ENCODE peak calls at places on chromosomes 3 and 15, in four cellular contexts. F is H1, T is HepG2, W is A549. L is an unnamed sample.

GRCh38 chr15:52069559-52069958 is 43.0 kb downstream of the BCL2L10 start:
- DNase-seq in F (no peak), T (peak), W (no peak), L (no peak)

GRCh38 chr3:155233213-155233612 is 60.3 kb downstream of the STRIT1 start:
- DNase-seq in W (no peak), T (no peak), F (no peak), L (no peak)

GRCh38 chr3:127607675-127608361 is 9.6 kb downstream of the MCM2 start:
- DNase-seq in F (no peak), T (no peak), W (no peak), L (no peak)

GRCh38 chr15:38961886-38962285 is 397.3 kb upstream of the RASGRP1 start:
- DNase-seq in T (no peak), F (no peak), W (no peak), L (no peak)

GRCh38 chr3:192246847-192247520 is 480.4 kb downstream of the FGF12 start:
- DNase-seq in W (no peak), F (no peak), T (no peak), L (no peak)

GRCh38 chr3:46887980-46888494 is 10.5 kb downstream of the PTH1R start:
- DNase-seq in F (no peak), T (no peak), W (no peak), L (no peak)

GRCh38 chr3:100170492-100170891 is 56.2 kb upstream of the FILIP1L start:
- DNase-seq in T (no peak), F (no peak), W (no peak), L (no peak)

GRCh38 chr3:197450295-197450694 is 105.5 kb downstream of the BDH1 start:
- DNase-seq in W (no peak), T (no peak), F (no peak), L (no peak)

GRCh38 chr15:90221251-90221900 is 12.4 kb downstream of the CIB1 start:
- DNase-seq in W (peak), F (peak), T (peak), L (no peak)

GRCh38 chr3:33482126-33482525 is 41.9 kb upstream of the UBP1 start:
- DNase-seq in T (peak), W (no peak), F (no peak), L (no peak)

GRCh38 chr3:157494581-157495281 is 8.5 kb downstream of the VEPH1 start:
- DNase-seq in T (no peak), F (no peak), W (no peak), L (no peak)

GRCh38 chr3:45104715-45105711 is 41.2 kb downstream of the CDCP1 start:
- DNase-seq in W (no peak), F (no peak), T (no peak), L (no peak)

GRCh38 chr15:72907733-72908132 is 124.2 kb upstream of the ADPGK start:
- DNase-seq in T (no peak), F (no peak), W (no peak), L (no peak)

GRCh38 chr3:38455639-38456430 is 2.1 kb downstream of the ACVR2B start:
- DNase-seq in T (no peak), W (no peak), F (no peak), L (no peak)

GRCh38 chr3:178385280-178385952 is 150.8 kb upstream of the KCNMB2 start:
- DNase-seq in W (no peak), F (peak), T (peak), L (peak)

GRCh38 chr3:109387241-109387640 is 49.9 kb upstream of the DPPA4 start:
- DNase-seq in F (no peak), T (no peak), W (no peak), L (no peak)

GRCh38 chr3:46368569-46368968 is 2.2 kb upstream of the CCR5 start:
- DNase-seq in F (peak), T (no peak), W (no peak), L (no peak)

GRCh38 chr3:188573286-188573928 is 419.4 kb downstream of the LPP start:
- DNase-seq in T (no peak), W (no peak), F (no peak), L (no peak)

GRCh38 chr3:10329495-10330015 is 8.6 kb upstream of the SEC13 start:
- DNase-seq in W (no peak), T (no peak), F (no peak), L (no peak)

GRCh38 chr3:38459499-38460048 is 5.9 kb downstream of the ACVR2B start:
- DNase-seq in F (no peak), T (no peak), W (no peak), L (no peak)

GRCh38 chr15:75884041-75884440 is 19.6 kb upstream of the FBXO22 start:
- DNase-seq in W (no peak), T (no peak), F (no peak), L (no peak)

GRCh38 chr15:76533995-76534394 is 197.4 kb downstream of the ISL2 start:
- DNase-seq in T (peak), F (no peak), W (no peak), L (no peak)

GRCh38 chr15:39211108-39211979 is 369.5 kb upstream of the THBS1 start:
- DNase-seq in W (no peak), F (no peak), T (peak), L (no peak)

GRCh38 chr3:58623961-58624360 is 42.6 kb downstream of the FAM3D start:
- DNase-seq in F (no peak), T (no peak), W (no peak), L (no peak)

GRCh38 chr15:92113832-92114231 is 260.3 kb downstream of the SLCO3A1 start:
- DNase-seq in F (no peak), W (no peak), T (no peak), L (no peak)

GRCh38 chr3:47019201-47019600 is 39.7 kb downstream of the NBEAL2 start:
- DNase-seq in F (no peak), W (no peak), T (no peak), L (no peak)

GRCh38 chr15:27077790-27078189 is 106.8 kb downstream of the GABRG3 start:
- DNase-seq in W (no peak), F (no peak), T (no peak), L (no peak)

GRCh38 chr3:160447544-160447943 is 2.0 kb downstream of the TRIM59 start:
- DNase-seq in T (no peak), W (no peak), F (no peak), L (no peak)

GRCh38 chr3:188108703-188109412 is 45.1 kb upstream of the LPP start:
- DNase-seq in W (no peak), F (no peak), T (no peak), L (no peak)

GRCh38 chr15:73227433-73228056 is 141.2 kb downstream of the HCN4 start:
- DNase-seq in F (no peak), T (peak), W (no peak), L (no peak)

GRCh38 chr15:64950888-64951287 is 38.8 kb downstream of the SPG21 start:
- DNase-seq in F (peak), T (no peak), W (no peak), L (no peak)

GRCh38 chr3:50612973-50613851 is 1.6 kb upstream of the CISH start:
- DNase-seq in F (no peak), W (no peak), T (no peak), L (no peak)

GRCh38 chr3:50610181-50610971 is 1.2 kb downstream of the CISH start:
- DNase-seq in W (no peak), T (no peak), F (no peak), L (no peak)

GRCh38 chr3:50612234-50612972 is 829 bp upstream of the CISH start:
- DNase-seq in T (no peak), W (no peak), F (no peak), L (no peak)

GRCh38 chr3:50610992-50611463 is 546 bp downstream of the CISH start:
- DNase-seq in F (no peak), W (no peak), T (no peak), L (no peak)

GRCh38 chr3:50611464-50612233 is at the start of gene CISH:
- DNase-seq in W (peak), F (peak), T (peak), L (no peak)
- TF ChIP-seq CTCF in W (peak), F (no peak), T (peak), L (peak)

GRCh38 chr3:152348436-152349177 is 79.9 kb downstream of the MBNL1 start:
- DNase-seq in F (no peak), T (no peak), W (no peak), L (no peak)
- TF ChIP-seq RAD21 in F (no peak), T (no peak), W (no peak), L (no peak)

DNA sequence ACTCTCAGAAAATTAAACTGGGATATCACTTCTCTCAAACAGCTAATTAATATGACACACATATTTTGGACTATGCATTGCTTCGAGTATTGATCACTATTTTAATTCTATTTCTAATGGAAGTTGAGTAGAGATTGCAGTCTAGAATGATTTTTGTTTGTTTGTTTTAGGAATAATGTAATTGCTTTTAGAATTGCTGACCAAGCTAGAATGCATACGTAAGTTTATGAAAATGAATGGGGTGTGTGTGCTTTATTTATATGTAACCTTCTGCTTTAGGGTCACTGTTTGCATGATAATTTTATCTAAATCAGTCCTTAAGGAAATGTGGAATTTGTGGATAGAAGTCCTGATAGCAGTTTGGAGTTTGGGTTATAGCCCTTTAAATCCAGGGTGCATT is 371.4 kb downstream of the NR2F2 start:
- DNase-seq in W (no peak), T (no peak), F (no peak), L (no peak)
- H3K4me2 ChIP-seq in W (no peak), T (no peak), F (peak), L (no peak)

DNA sequence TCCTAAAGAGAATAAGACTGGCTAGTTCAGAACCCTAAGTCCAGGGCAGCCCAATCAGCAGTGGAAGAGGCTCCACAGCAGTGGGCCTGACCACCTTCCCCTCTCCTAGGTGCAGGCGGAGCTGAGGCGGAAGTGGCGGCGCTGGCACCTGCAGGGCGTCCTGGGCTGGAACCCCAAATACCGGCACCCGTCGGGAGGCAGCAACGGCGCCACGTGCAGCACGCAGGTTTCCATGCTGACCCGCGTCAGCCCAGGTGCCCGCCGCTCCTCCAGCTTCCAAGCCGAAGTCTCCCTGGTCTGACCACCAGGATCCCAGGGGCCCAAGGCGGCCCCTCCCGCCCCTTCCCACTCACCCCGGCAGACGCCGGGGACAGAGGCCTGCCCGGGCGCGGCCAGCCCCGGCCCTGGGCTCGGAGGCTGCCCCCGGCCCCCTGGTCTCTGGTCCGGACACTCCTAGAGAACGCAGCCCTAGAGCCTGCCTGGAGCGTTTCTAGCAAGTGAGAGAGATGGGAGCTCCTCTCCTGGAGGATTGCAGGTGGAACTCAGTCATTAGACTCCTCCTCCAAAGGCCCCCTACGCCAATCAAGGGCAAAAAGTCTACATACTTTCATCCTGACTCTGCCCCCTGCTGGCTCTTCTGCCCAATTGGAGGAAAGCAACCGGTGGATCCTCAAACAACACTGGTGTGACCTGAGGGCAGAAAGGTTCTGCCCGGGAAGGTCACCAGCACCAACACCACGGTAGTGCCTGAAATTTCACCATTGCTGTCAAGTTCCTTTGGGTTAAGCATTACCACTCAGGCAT is 33.7 kb downstream of the VIPR1 start:
- DNase-seq in T (peak), F (peak), W (peak), L (no peak)
- TF ChIP-seq CTCF in T (peak), F (peak), W (peak), L (peak)

GRCh38 chr3:195150194-195151118 is 120.5 kb downstream of the XXYLT1 start:
- DNase-seq in W (no peak), T (no peak), F (peak), L (no peak)
- TF ChIP-seq RAD21 in W (no peak), T (no peak), F (no peak), L (no peak)

GRCh38 chr15:62611002-62611401 is 431.5 kb upstream of the TPM1 start:
- DNase-seq in T (no peak), F (no peak), W (no peak), L (no peak)

GRCh38 chr15:62610499-62610898 is 432.0 kb upstream of the TPM1 start:
- DNase-seq in W (no peak), F (no peak), T (no peak), L (no peak)

GRCh38 chr15:62606376-62607164 is 436.0 kb upstream of the TPM1 start:
- DNase-seq in T (no peak), W (peak), F (no peak), L (peak)

GRCh38 chr15:62607643-62608042 is 434.9 kb upstream of the TPM1 start:
- DNase-seq in F (no peak), W (no peak), T (no peak), L (no peak)

DNA sequence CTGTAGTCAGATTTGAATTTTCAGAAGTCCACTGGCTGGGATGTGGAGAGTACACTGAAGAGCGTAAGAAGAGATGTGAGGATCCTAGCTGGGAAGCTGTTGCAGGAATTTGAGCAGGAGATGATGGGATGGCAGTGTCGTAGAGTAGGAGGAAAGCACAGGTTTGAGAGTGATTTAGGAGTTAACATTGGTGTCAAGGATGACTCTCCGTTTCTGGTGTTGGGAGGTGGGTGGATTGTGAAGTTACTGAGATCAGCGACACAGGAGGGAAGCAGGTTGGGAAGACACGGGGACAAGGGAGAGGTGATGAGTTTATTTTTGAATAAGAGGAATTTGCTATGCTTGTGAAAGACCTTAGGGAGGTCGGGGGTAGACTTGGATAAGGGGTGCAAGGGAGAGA is 434.2 kb upstream of the TPM1 start:
- DNase-seq in F (no peak), T (no peak), W (no peak), L (no peak)
- H3K4me2 ChIP-seq in F (no peak), T (no peak), W (no peak), L (no peak)

GRCh38 chr3:40073310-40074007 is 236.0 kb upstream of the EIF1B start:
- DNase-seq in T (peak), F (no peak), W (no peak), L (peak)
- TF ChIP-seq CTCF in T (peak), F (peak), W (no peak), L (peak)

GRCh38 chr15:58147151-58147550 is 9.0 kb downstream of the AQP9 start:
- DNase-seq in F (no peak), T (no peak), W (no peak), L (no peak)
- TF ChIP-seq RAD21 in F (no peak), T (no peak), W (no peak), L (no peak)